ENCODE peak calls at places on chromosomes 13 and 19, in five cellular contexts. One of them, this sample, is unnamed.

GRCh38 chr19:1068111-1069001 is 1.4 kb downstream of the ARHGAP45 start:
- DNase-seq in GM12878: no peak
- DNase-seq in K562: no peak
- DNase-seq in HepG2: no peak
- DNase-seq in H1: peak; percentile 42
- DNase-seq in this sample: no peak

GRCh38 chr19:2345794-2346663 is 14.0 kb upstream of the TMPRSS9 start:
- DNase-seq in GM12878: no peak
- DNase-seq in K562: peak; percentile 90
- DNase-seq in HepG2: no peak
- DNase-seq in H1: no peak
- DNase-seq in this sample: no peak

GRCh38 chr13:20676213-20676612 is 27.3 kb upstream of the IL17D start:
- DNase-seq in GM12878: no peak
- DNase-seq in K562: no peak
- DNase-seq in HepG2: no peak
- DNase-seq in H1: no peak
- DNase-seq in this sample: no peak

GRCh38 chr19:19530423-19530804 is 1.7 kb downstream of the YJEFN3 start:
- DNase-seq in GM12878: no peak
- DNase-seq in K562: no peak
- DNase-seq in HepG2: no peak
- DNase-seq in H1: no peak
- DNase-seq in this sample: no peak

GRCh38 chr19:35248310-35249145 is at the start of gene LSR:
- DNase-seq in GM12878: peak; percentile 70
- DNase-seq in K562: peak; percentile 96
- DNase-seq in HepG2: peak; percentile 89
- DNase-seq in H1: peak; percentile 93
- DNase-seq in this sample: peak; percentile 94

GRCh38 chr19:49676136-49676689 is 858 bp upstream of the PRMT1 start:
- DNase-seq in GM12878: peak; percentile 84
- DNase-seq in K562: peak; percentile 94
- DNase-seq in HepG2: peak; percentile 80
- DNase-seq in H1: no peak
- DNase-seq in this sample: peak; percentile 97

GRCh38 chr13:113665582-113666323 is 1.3 kb upstream of the GRK1 start:
- DNase-seq in GM12878: no peak
- DNase-seq in K562: no peak
- DNase-seq in HepG2: no peak
- DNase-seq in H1: no peak
- DNase-seq in this sample: no peak

GRCh38 chr13:93776936-93777335 is 550.3 kb downstream of the GPC6 start:
- DNase-seq in GM12878: no peak
- DNase-seq in K562: no peak
- DNase-seq in HepG2: no peak
- DNase-seq in H1: no peak
- DNase-seq in this sample: no peak

GRCh38 chr13:48500652-48501197 is 32.2 kb downstream of the RCBTB2 start:
- DNase-seq in GM12878: no peak
- DNase-seq in K562: no peak
- DNase-seq in HepG2: peak; percentile 41
- DNase-seq in H1: no peak
- DNase-seq in this sample: no peak

GRCh38 chr19:54266133-54266532 is 9.1 kb upstream of the LILRB5 start:
- DNase-seq in GM12878: peak; percentile 19
- DNase-seq in K562: peak; percentile 83
- DNase-seq in HepG2: peak; percentile 69
- DNase-seq in H1: peak; percentile 99
- DNase-seq in this sample: peak; percentile 77

GRCh38 chr13:51831519-51831918 is 13.5 kb downstream of the TMEM272 start:
- DNase-seq in GM12878: no peak
- DNase-seq in K562: no peak
- DNase-seq in HepG2: no peak
- DNase-seq in H1: no peak
- DNase-seq in this sample: no peak

GRCh38 chr13:76418404-76418803 is 467.8 kb downstream of the KCTD12 start:
- DNase-seq in GM12878: no peak
- DNase-seq in K562: no peak
- DNase-seq in HepG2: no peak
- DNase-seq in H1: no peak
- DNase-seq in this sample: no peak

GRCh38 chr19:42109896-42110295 is 22.4 kb downstream of the POU2F2 start:
- DNase-seq in GM12878: no peak
- DNase-seq in K562: no peak
- DNase-seq in HepG2: no peak
- DNase-seq in H1: no peak
- DNase-seq in this sample: no peak

GRCh38 chr13:35086667-35087066 is 144.6 kb downstream of the NBEA start:
- DNase-seq in GM12878: no peak
- DNase-seq in K562: no peak
- DNase-seq in HepG2: no peak
- DNase-seq in H1: no peak
- DNase-seq in this sample: peak; percentile 8

GRCh38 chr19:31149306-31149975 is 199.8 kb downstream of the TSHZ3 start:
- DNase-seq in GM12878: no peak
- DNase-seq in K562: no peak
- DNase-seq in HepG2: no peak
- DNase-seq in H1: no peak
- DNase-seq in this sample: no peak

GRCh38 chr13:80669112-80669511 is 328.2 kb upstream of the SPRY2 start:
- DNase-seq in GM12878: no peak
- DNase-seq in K562: no peak
- DNase-seq in HepG2: no peak
- DNase-seq in H1: no peak
- DNase-seq in this sample: no peak

GRCh38 chr19:21519488-21519887 is 14.1 kb downstream of the ZNF429 start:
- DNase-seq in GM12878: no peak
- DNase-seq in K562: no peak
- DNase-seq in HepG2: no peak
- DNase-seq in H1: no peak
- DNase-seq in this sample: no peak

GRCh38 chr19:18608102-18608804 is 1.7 kb upstream of the CRLF1 start:
- DNase-seq in GM12878: no peak
- DNase-seq in K562: no peak
- DNase-seq in HepG2: no peak
- DNase-seq in H1: no peak
- DNase-seq in this sample: no peak

GRCh38 chr13:110551284-110551683 is 10.2 kb downstream of the RAB20 start:
- DNase-seq in GM12878: no peak
- DNase-seq in K562: no peak
- DNase-seq in HepG2: no peak
- DNase-seq in H1: no peak
- DNase-seq in this sample: no peak

GRCh38 chr19:51727349-51727880 is 3.6 kb upstream of the HAS1 start:
- DNase-seq in GM12878: no peak
- DNase-seq in K562: no peak
- DNase-seq in HepG2: no peak
- DNase-seq in H1: no peak
- DNase-seq in this sample: no peak

GRCh38 chr19:5534787-5535586 is 32.8 kb downstream of the TINCR start:
- DNase-seq in GM12878: no peak
- DNase-seq in K562: peak; percentile 56
- DNase-seq in HepG2: no peak
- DNase-seq in H1: peak; percentile 89
- DNase-seq in this sample: peak; percentile 77

GRCh38 chr13:79522583-79522982 is 41.6 kb downstream of the NDFIP2 start:
- DNase-seq in GM12878: peak; percentile 69
- DNase-seq in K562: peak; percentile 39
- DNase-seq in HepG2: no peak
- DNase-seq in H1: no peak
- DNase-seq in this sample: no peak

GRCh38 chr13:98265669-98266551 is 88.8 kb upstream of the RNF113B start:
- DNase-seq in GM12878: no peak
- DNase-seq in K562: no peak
- DNase-seq in HepG2: peak; percentile 98
- DNase-seq in H1: no peak
- DNase-seq in this sample: no peak

GRCh38 chr19:51702754-51703654 is 9.9 kb downstream of the SPACA6 start:
- DNase-seq in GM12878: no peak
- DNase-seq in K562: peak; percentile 80
- DNase-seq in HepG2: no peak
- DNase-seq in H1: peak; percentile 81
- DNase-seq in this sample: no peak

GRCh38 chr19:49553451-49554271 is 25.9 kb downstream of the RCN3 start:
- DNase-seq in GM12878: no peak
- DNase-seq in K562: no peak
- DNase-seq in HepG2: peak; percentile 79
- DNase-seq in H1: no peak
- DNase-seq in this sample: no peak

GRCh38 chr19:3129112-3129511 is 6.7 kb upstream of the GNA15 start:
- DNase-seq in GM12878: no peak
- DNase-seq in K562: peak; percentile 57
- DNase-seq in HepG2: peak; percentile 35
- DNase-seq in H1: no peak
- DNase-seq in this sample: peak; percentile 48

GRCh38 chr19:35143231-35143715 is at the start of gene FXYD7:
- DNase-seq in GM12878: no peak
- DNase-seq in K562: no peak
- DNase-seq in HepG2: no peak
- DNase-seq in H1: peak; percentile 74
- DNase-seq in this sample: no peak

GRCh38 chr19:43651758-43652545 is 12.3 kb upstream of the CADM4 start:
- DNase-seq in GM12878: no peak
- DNase-seq in K562: peak; percentile 89
- DNase-seq in HepG2: peak; percentile 75
- DNase-seq in H1: peak; percentile 80
- DNase-seq in this sample: no peak

GRCh38 chr13:35630551-35631275 is 154.2 kb upstream of the MAB21L1 start:
- DNase-seq in GM12878: no peak
- DNase-seq in K562: peak; percentile 12
- DNase-seq in HepG2: peak; percentile 52
- DNase-seq in H1: no peak
- DNase-seq in this sample: peak; percentile 40

GRCh38 chr13:36476661-36477060 is 44.4 kb downstream of the CCNA1 start:
- DNase-seq in GM12878: no peak
- DNase-seq in K562: no peak
- DNase-seq in HepG2: no peak
- DNase-seq in H1: no peak
- DNase-seq in this sample: no peak

GRCh38 chr19:48415395-48415794 is 21.9 kb downstream of the GRIN2D start:
- DNase-seq in GM12878: no peak
- DNase-seq in K562: peak; percentile 96
- DNase-seq in HepG2: peak; percentile 52
- DNase-seq in H1: peak; percentile 97
- DNase-seq in this sample: peak; percentile 84

GRCh38 chr13:60689571-60689970 is 292.6 kb downstream of the TDRD3 start:
- DNase-seq in GM12878: no peak
- DNase-seq in K562: no peak
- DNase-seq in HepG2: no peak
- DNase-seq in H1: no peak
- DNase-seq in this sample: no peak
- TF ChIP-seq RAD21 in GM12878: no peak
- TF ChIP-seq RAD21 in K562: no peak
- TF ChIP-seq RAD21 in HepG2: no peak
- TF ChIP-seq RAD21 in H1: no peak
- TF ChIP-seq RAD21 in this sample: no peak

DNA sequence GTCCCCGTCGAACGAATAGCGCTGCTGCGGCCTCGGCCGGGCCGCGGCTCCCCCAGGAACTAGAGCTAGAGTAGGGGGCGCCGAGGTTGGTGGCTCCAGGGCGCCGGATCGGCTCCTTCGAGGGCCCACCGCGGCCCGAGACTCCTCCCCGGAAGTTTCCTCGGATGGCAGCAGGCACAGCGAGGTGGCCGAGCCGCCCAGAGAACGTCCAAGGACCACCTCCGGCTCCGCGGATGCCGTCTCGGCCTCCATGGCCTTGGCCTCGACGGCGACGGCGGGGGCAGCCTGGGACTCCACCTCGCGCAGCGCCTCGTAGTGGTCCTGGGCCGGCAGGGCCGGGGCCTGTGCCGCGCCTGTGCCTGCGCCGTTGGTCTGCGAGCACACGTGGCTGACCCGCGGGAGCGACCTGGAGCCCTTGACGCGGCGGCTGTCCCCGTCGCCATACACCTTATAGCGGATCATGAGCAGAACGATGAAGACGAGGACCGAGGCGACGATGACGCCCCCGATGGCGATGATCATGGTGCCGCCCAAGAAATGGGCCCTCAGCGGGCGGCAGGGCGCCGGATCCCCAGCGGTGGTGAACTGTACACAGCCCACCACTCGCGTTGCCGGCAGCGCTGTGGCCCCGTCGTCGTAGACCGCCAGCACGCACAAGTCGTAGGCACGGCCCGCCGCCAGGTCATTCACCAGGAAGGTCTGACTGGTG is 11.8 kb downstream of the IFNL1 start:
- DNase-seq in GM12878: no peak
- DNase-seq in K562: no peak
- DNase-seq in HepG2: no peak
- DNase-seq in H1: peak; percentile 76
- DNase-seq in this sample: no peak
- TF ChIP-seq ZNF274 in GM12878: no peak
- TF ChIP-seq ZNF274 in K562: no peak
- TF ChIP-seq ZNF274 in HepG2: no peak
- TF ChIP-seq ZNF274 in H1: no peak
- TF ChIP-seq ZNF274 in this sample: no peak

GRCh38 chr13:106503730-106504129 is 31.7 kb downstream of the EFNB2 start:
- DNase-seq in GM12878: no peak
- DNase-seq in K562: no peak
- DNase-seq in HepG2: no peak
- DNase-seq in H1: no peak
- DNase-seq in this sample: no peak

GRCh38 chr13:106503272-106503671 is 32.2 kb downstream of the EFNB2 start:
- DNase-seq in GM12878: no peak
- DNase-seq in K562: no peak
- DNase-seq in HepG2: no peak
- DNase-seq in H1: no peak
- DNase-seq in this sample: no peak

GRCh38 chr13:106505295-106505694 is 30.2 kb downstream of the EFNB2 start:
- DNase-seq in GM12878: no peak
- DNase-seq in K562: no peak
- DNase-seq in HepG2: no peak
- DNase-seq in H1: no peak
- DNase-seq in this sample: no peak

GRCh38 chr13:106506286-106506685 is 29.2 kb downstream of the EFNB2 start:
- DNase-seq in GM12878: no peak
- DNase-seq in K562: no peak
- DNase-seq in HepG2: no peak
- DNase-seq in H1: no peak
- DNase-seq in this sample: no peak

GRCh38 chr13:106507560-106508274 is 27.7 kb downstream of the EFNB2 start:
- DNase-seq in GM12878: no peak
- DNase-seq in K562: peak; percentile 44
- DNase-seq in HepG2: peak; percentile 1
- DNase-seq in H1: no peak
- DNase-seq in this sample: no peak
- H3K9ac ChIP-seq in GM12878: no peak overlapping the region
- H3K9ac ChIP-seq in K562: peak overlapping the region; percentile 20
- H3K9ac ChIP-seq in HepG2: no peak overlapping the region
- H3K9ac ChIP-seq in H1: no peak overlapping the region
- H3K9ac ChIP-seq in this sample: no peak overlapping the region

DNA sequence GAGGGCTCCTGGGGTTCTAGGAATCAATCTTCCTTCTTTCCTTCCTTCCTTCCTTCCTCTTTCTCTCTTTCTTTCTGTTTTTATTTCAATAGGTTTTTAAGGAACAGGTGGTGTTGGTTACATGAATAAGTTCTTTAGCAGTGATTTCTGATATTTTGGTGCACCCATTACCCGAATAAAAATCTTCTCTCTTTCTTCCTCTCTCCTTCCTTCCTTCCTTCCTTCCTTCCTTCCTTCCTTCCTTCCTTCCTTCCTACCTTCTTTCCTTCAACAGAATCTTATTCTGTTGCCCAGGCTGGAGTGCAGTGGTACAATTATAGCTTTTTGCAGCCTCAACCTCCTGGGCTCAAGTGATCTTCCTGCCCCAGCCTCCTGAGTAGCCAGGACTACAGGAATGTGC is 16.0 kb upstream of the URI1 start:
- DNase-seq in GM12878: no peak
- DNase-seq in K562: no peak
- DNase-seq in HepG2: no peak
- DNase-seq in H1: no peak
- DNase-seq in this sample: no peak
- TF ChIP-seq RAD21 in GM12878: no peak
- TF ChIP-seq RAD21 in K562: no peak
- TF ChIP-seq RAD21 in HepG2: no peak
- TF ChIP-seq RAD21 in H1: no peak
- TF ChIP-seq RAD21 in this sample: no peak

This sample was measured in HCT116.